ENCODE peak calls at places on chromosomes 7 and 10, in ten cellular contexts. F is CD8-positive, alpha-beta T cell; S is upper lobe of right lung; I is effector memory CD4-positive, alpha-beta T cell; U is mesendoderm; D is neuronal stem cell; X is fibroblast of lung; Z is psoas muscle; O is iPS DF 6.9; E is mucosa of descending colon. B is an unnamed sample.

GRCh38 chr7:4745971-4746919 is 29.2 kb upstream of the AP5Z1 start:
- DNase-seq in E (no peak), S (no peak), O (no peak), D (no peak), F (no peak), U (peak; percentile 15), X (peak; percentile 86), I (no peak), Z (no peak), B (no peak)

GRCh38 chr10:103750836-103751235 is 104.5 kb downstream of the SH3PXD2A start:
- DNase-seq in O (no peak), E (no peak), F (no peak), I (no peak), D (no peak), X (no peak), U (no peak), Z (no peak), S (no peak), B (no peak)

GRCh38 chr7:29442146-29442545 is 121.5 kb upstream of the PRR15 start:
- DNase-seq in D (peak; percentile 79), S (no peak), Z (no peak), I (no peak), U (peak; percentile 85), F (no peak), O (no peak), E (no peak), X (peak; percentile 35), B (peak; percentile 79)

GRCh38 chr7:68216046-68216445 is 1219.4 kb downstream of the TYW1 start:
- DNase-seq in D (no peak), F (no peak), S (no peak), O (no peak), E (no peak), U (peak; percentile 6), I (no peak), Z (no peak), X (no peak), B (no peak)

GRCh38 chr7:85286449-85286848 is 99.6 kb upstream of the SEMA3D start:
- DNase-seq in O (no peak), X (no peak), Z (no peak), F (no peak), U (no peak), I (no peak), D (no peak), S (no peak), E (no peak), B (no peak)

GRCh38 chr10:96376483-96376882 is 17.7 kb upstream of the OPALIN start:
- DNase-seq in S (no peak), D (no peak), O (no peak), E (no peak), I (no peak), Z (no peak), F (no peak), X (no peak), U (no peak), B (no peak)

GRCh38 chr10:16195894-16196293 is 240.9 kb upstream of the PTER start:
- DNase-seq in I (no peak), S (no peak), E (no peak), U (no peak), F (no peak), Z (no peak), X (no peak), D (no peak), O (peak; percentile 61), B (peak; percentile 21)

GRCh38 chr10:78948616-78949015 is 120.2 kb upstream of the ZMIZ1 start:
- DNase-seq in D (no peak), S (no peak), U (no peak), F (no peak), I (no peak), X (peak; percentile 56), O (no peak), E (no peak), Z (no peak), B (no peak)

GRCh38 chr10:113326160-113327111 is 226.4 kb upstream of the HABP2 start:
- DNase-seq in Z (peak; percentile 79), F (no peak), S (no peak), O (no peak), I (no peak), E (no peak), U (peak; percentile 96), X (peak; percentile 67), D (peak; percentile 15), B (no peak)

GRCh38 chr10:113103131-113103830 is 153.2 kb downstream of the TCF7L2 start:
- DNase-seq in X (no peak), S (no peak), O (no peak), F (no peak), U (no peak), Z (no peak), D (no peak), I (no peak), E (no peak), B (no peak)

GRCh38 chr7:123673752-123674398 is 18.2 kb downstream of the LMOD2 start:
- DNase-seq in I (no peak), X (no peak), E (no peak), D (no peak), U (no peak), F (no peak), Z (no peak), O (no peak), S (no peak), B (no peak)

GRCh38 chr7:22430457-22430856 is 69.5 kb downstream of the STEAP1B start:
- DNase-seq in O (no peak), S (no peak), U (peak; percentile 69), X (peak; percentile 9), D (no peak), Z (no peak), I (no peak), F (no peak), E (no peak), B (no peak)

DNA sequence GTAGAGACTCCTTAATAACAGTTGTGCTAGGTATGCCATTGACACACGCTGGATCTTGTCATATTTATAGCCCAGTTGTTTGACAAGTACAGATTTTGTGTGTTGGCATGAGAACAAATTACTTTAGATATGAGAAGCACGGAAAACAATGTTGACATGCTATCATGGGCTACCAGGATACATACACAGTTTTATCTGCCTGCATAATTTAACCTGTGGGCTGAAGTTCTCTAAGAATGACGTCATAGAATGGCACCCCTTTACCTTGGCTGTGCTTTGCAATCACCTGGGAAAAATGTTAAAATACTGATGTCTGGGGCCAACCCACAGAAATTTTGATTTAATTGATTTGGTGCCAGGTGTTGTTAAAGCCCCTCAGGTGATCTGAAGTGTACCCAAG is 2.8 kb downstream of the PLA2G12B start:
- DNase-seq in U (no peak), O (no peak), F (no peak), I (no peak), X (no peak), E (no peak), S (no peak), Z (no peak), D (no peak), B (no peak)
- H3K4me3 ChIP-seq in U (no peak overlapping the region), O (no peak overlapping the region), F (no peak overlapping the region), I (no peak overlapping the region), X (no peak overlapping the region), E (no peak overlapping the region), S (no peak overlapping the region), Z (no peak overlapping the region), D (no peak overlapping the region), B (no peak overlapping the region)

DNA sequence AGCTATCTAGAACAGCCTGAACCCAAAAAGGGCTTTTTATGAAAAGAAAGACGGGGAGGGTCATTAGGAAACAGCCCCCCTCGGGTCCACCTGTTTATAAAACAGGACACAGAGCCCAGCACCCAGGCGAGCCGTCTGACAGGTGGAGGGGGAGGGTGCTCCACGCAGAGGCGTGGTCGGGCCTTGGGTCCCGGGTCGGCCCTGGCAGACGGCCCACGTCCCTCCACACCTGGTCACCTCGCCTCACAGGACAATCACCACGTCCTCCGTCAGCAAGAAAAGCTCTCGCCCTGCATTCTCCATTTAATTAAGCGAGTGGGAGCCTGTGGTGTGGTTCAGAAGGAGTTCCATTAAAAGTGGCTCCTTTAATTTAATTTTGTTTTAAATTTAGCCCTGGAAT is 42.3 kb upstream of the FOXL3 start:
- DNase-seq in F (no peak), O (no peak), Z (no peak), I (no peak), D (no peak), S (no peak), E (no peak), U (no peak), X (no peak), B (no peak)
- H3K36me3 ChIP-seq in F (no peaks in the 10 kb centered on the region), O (peaks cover 19% of the 10 kb centered on the region), Z (no peaks in the 10 kb centered on the region), I (no peaks in the 10 kb centered on the region), D (no peaks in the 10 kb centered on the region), S (peaks cover 53% of the 10 kb centered on the region), E (no peaks in the 10 kb centered on the region), U (no peaks in the 10 kb centered on the region), X (peaks cover 26% of the 10 kb centered on the region), B (peaks cover 1% of the 10 kb centered on the region)

DNA sequence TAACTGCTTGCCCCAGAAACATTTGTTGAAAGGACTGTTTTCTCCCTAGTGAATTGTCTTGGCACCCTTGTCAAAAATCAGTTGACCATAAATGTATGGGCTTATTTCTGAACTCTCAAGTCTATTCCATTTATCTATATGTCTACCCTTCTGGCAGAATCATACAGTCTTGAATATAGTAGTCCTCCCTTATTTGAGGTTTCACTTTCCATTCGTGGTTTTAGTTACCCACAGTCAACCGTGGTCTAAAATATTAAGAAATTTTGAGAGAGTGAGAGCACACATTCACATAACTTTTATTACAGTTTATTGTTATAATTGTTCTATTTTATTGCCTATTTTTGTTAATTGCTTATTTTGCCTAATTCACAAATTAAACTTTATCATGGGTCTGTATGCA is 17.4 kb upstream of the CEP41 start:
- DNase-seq in F (no peak), E (no peak), X (no peak), O (no peak), D (no peak), Z (no peak), I (no peak), U (no peak), S (no peak), B (no peak)
- H3K4me3 ChIP-seq in F (peak overlapping the region; percentile 8), E (no peak overlapping the region), X (no peak overlapping the region), O (no peak overlapping the region), D (no peak overlapping the region), Z (no peak overlapping the region), I (no peak overlapping the region), U (no peak overlapping the region), S (no peak overlapping the region), B (no peak overlapping the region)

GRCh38 chr10:809671-810350 is 120.3 kb upstream of the DIP2C start:
- DNase-seq in I (no peak), E (peak; percentile 45), D (no peak), S (no peak), F (no peak), Z (no peak), X (no peak), U (no peak), O (no peak), B (no peak)
- H3K36me3 ChIP-seq in I (peaks cover 43% of the 10 kb centered on the region), E (peaks cover 9% of the 10 kb centered on the region), D (peaks cover 41% of the 10 kb centered on the region), S (peaks cover 83% of the 10 kb centered on the region), F (peaks cover 30% of the 10 kb centered on the region), Z (peaks cover 4% of the 10 kb centered on the region), X (peaks cover 25% of the 10 kb centered on the region), U (peaks cover 14% of the 10 kb centered on the region), O (peaks cover 16% of the 10 kb centered on the region), B (peaks cover 30% of the 10 kb centered on the region)

GRCh38 chr7:27185708-27186449 is 847 bp upstream of the HOXA11 start:
- DNase-seq in S (peak; percentile 31), O (no peak), D (no peak), Z (no peak), E (peak; percentile 54), I (no peak), F (no peak), X (no peak), U (no peak), B (peak; percentile 71)
- H3K4me3 ChIP-seq in S (no peak overlapping the region), O (no peak overlapping the region), D (no peak overlapping the region), Z (no peak overlapping the region), E (peak overlapping the region; percentile 26), I (peak overlapping the region; percentile 42), F (peak overlapping the region; percentile 40), X (no peak overlapping the region), U (no peak overlapping the region), B (no peak overlapping the region)

GRCh38 chr7:154978045-154978444 is 24.9 kb downstream of the PAXIP1 start:
- DNase-seq in S (no peak), X (no peak), E (no peak), O (no peak), D (no peak), F (no peak), U (no peak), I (no peak), Z (no peak), B (no peak)
- H3K36me3 ChIP-seq in S (peaks cover 9% of the 10 kb centered on the region), X (peaks cover 2% of the 10 kb centered on the region), E (no peaks in the 10 kb centered on the region), O (no peaks in the 10 kb centered on the region), D (peaks cover 13% of the 10 kb centered on the region), F (no peaks in the 10 kb centered on the region), U (peaks cover 4% of the 10 kb centered on the region), I (no peaks in the 10 kb centered on the region), Z (no peaks in the 10 kb centered on the region), B (peaks cover 12% of the 10 kb centered on the region)

B was measured in H7.